ENCODE peak calls at places on chromosomes 1 and 21, in eight cellular contexts. M is right cardiac atrium; N is stimulated activated naive CD8-positive, alpha-beta T cell treated with anti-CD3 and anti-CD28 coated beads, Interleukin-15, Interleukin-2, amounts not matched to agents 100 U/mL and 50 U/mL, for 24 hours; E is fibroblast of pulmonary artery; X is prostate gland; J is stimulated activated CD8-positive, alpha-beta memory T cell treated with anti-CD3 and anti-CD28 coated beads, Interleukin-2, amount 100 ng/mL, for 1 hour; D is pons; P is neural crest cell. V is an unnamed sample.

GRCh38 chr1:113072141-113072756 is 749 bp upstream of the LRIG2 start:
- DNase-seq in M (no peak), N (no peak), E (no peak), X (no peak), J (no peak), D (no peak), P (no peak), V (no peak)

GRCh38 chr1:41439234-41439633 is 45.2 kb downstream of the EDN2 start:
- DNase-seq in M (no peak), N (no peak), E (no peak), X (peak; percentile 64), J (no peak), D (no peak), P (no peak), V (no peak)

GRCh38 chr1:162159515-162159914 is 90.0 kb downstream of the NOS1AP start:
- DNase-seq in M (no peak), N (no peak), E (no peak), X (no peak), J (no peak), D (no peak), P (no peak), V (no peak)

GRCh38 chr1:33893147-33893830 is 29.4 kb downstream of the HMGB4 start:
- DNase-seq in M (no peak), N (no peak), E (peak; percentile 5), X (no peak), J (no peak), D (no peak), P (no peak), V (no peak)

GRCh38 chr1:232579958-232580705 is 49.8 kb downstream of the SIPA1L2 start:
- DNase-seq in M (no peak), N (no peak), E (no peak), X (no peak), J (no peak), D (no peak), P (no peak), V (no peak)

GRCh38 chr1:206551985-206552325 is 44.6 kb downstream of the RASSF5 start:
- DNase-seq in M (no peak), N (peak; percentile 70), E (no peak), X (no peak), J (peak; percentile 57), D (no peak), P (no peak), V (no peak)

GRCh38 chr1:41713557-41714327 is 205.0 kb downstream of the HIVEP3 start:
- DNase-seq in M (no peak), N (no peak), E (peak; percentile 63), X (no peak), J (no peak), D (no peak), P (no peak), V (no peak)

GRCh38 chr1:231600461-231600976 is 26.1 kb upstream of the DISC1 start:
- DNase-seq in M (no peak), N (no peak), E (peak; percentile 39), X (no peak), J (no peak), D (no peak), P (no peak), V (no peak)

GRCh38 chr1:78665809-78666208 is 16.2 kb downstream of the IFI44 start:
- DNase-seq in M (no peak), N (no peak), E (no peak), X (no peak), J (no peak), D (no peak), P (no peak), V (no peak)

GRCh38 chr1:12616709-12617373 is 1.2 kb downstream of the DHRS3 start:
- DNase-seq in M (no peak), N (peak; percentile 49), E (no peak), X (no peak), J (no peak), D (no peak), P (no peak), V (peak; percentile 41)

GRCh38 chr21:20720623-20721022 is 277.6 kb upstream of the NCAM2 start:
- DNase-seq in M (no peak), N (no peak), E (peak; percentile 14), X (no peak), J (no peak), D (no peak), P (no peak), V (no peak)

GRCh38 chr21:31282095-31282709 is 61.9 kb downstream of the TIAM1 start:
- DNase-seq in M (peak; percentile 58), N (no peak), E (peak; percentile 97), X (no peak), J (no peak), D (no peak), P (no peak), V (no peak)

GRCh38 chr1:89821322-89822108 is 683 bp downstream of the LRRC8D start:
- DNase-seq in M (peak; percentile 42), N (peak; percentile 69), E (no peak), X (peak; percentile 8), J (peak; percentile 28), D (no peak), P (peak; percentile 26), V (peak; percentile 72)

GRCh38 chr1:116764466-116764896 is 10.3 kb downstream of the CD2 start:
- DNase-seq in M (no peak), N (peak; percentile 69), E (no peak), X (no peak), J (no peak), D (no peak), P (no peak), V (no peak)

GRCh38 chr1:8395433-8395866 is 77.5 kb downstream of the SLC45A1 start:
- DNase-seq in M (no peak), N (no peak), E (no peak), X (no peak), J (no peak), D (peak; percentile 72), P (no peak), V (no peak)